ENCODE peak calls at places on chromosomes 6 and 20, in seven cellular contexts. One of them, this sample, is unnamed.

GRCh38 chr20:59014680-59015389 is 4.4 kb upstream of the TUBB1 start:
- DNase-seq in AG09309: no peak
- DNase-seq in cardiac muscle cell: no peak
- DNase-seq in glutamatergic neuron: peak
- DNase-seq in lower lobe of right lung: no peak
- DNase-seq in H9: no peak
- DNase-seq in uterus: no peak
- DNase-seq in this sample: no peak

GRCh38 chr6:44263357-44264100 is 1.8 kb downstream of the NFKBIE start:
- DNase-seq in AG09309: no peak
- DNase-seq in cardiac muscle cell: no peak
- DNase-seq in glutamatergic neuron: no peak
- DNase-seq in lower lobe of right lung: no peak
- DNase-seq in H9: no peak
- DNase-seq in uterus: no peak
- DNase-seq in this sample: no peak

GRCh38 chr6:72639920-72640621 is 18.2 kb downstream of the KCNQ5 start:
- DNase-seq in AG09309: no peak
- DNase-seq in cardiac muscle cell: peak
- DNase-seq in glutamatergic neuron: no peak
- DNase-seq in lower lobe of right lung: no peak
- DNase-seq in H9: no peak
- DNase-seq in uterus: no peak
- DNase-seq in this sample: no peak

GRCh38 chr20:43840382-43841070 is 74.1 kb upstream of the TOX2 start:
- DNase-seq in AG09309: no peak
- DNase-seq in cardiac muscle cell: no peak
- DNase-seq in glutamatergic neuron: peak
- DNase-seq in lower lobe of right lung: no peak
- DNase-seq in H9: peak
- DNase-seq in uterus: no peak
- DNase-seq in this sample: no peak

GRCh38 chr20:50004175-50004574 is 21.4 kb downstream of the SNAI1 start:
- DNase-seq in AG09309: no peak
- DNase-seq in cardiac muscle cell: no peak
- DNase-seq in glutamatergic neuron: no peak
- DNase-seq in lower lobe of right lung: no peak
- DNase-seq in H9: no peak
- DNase-seq in uterus: no peak
- DNase-seq in this sample: no peak

GRCh38 chr6:43781941-43782704 is 12.1 kb downstream of the VEGFA start:
- DNase-seq in AG09309: no peak
- DNase-seq in cardiac muscle cell: no peak
- DNase-seq in glutamatergic neuron: peak
- DNase-seq in lower lobe of right lung: no peak
- DNase-seq in H9: no peak
- DNase-seq in uterus: no peak
- DNase-seq in this sample: no peak

GRCh38 chr6:3340358-3340798 is 81.6 kb downstream of the PSMG4 start:
- DNase-seq in AG09309: no peak
- DNase-seq in cardiac muscle cell: no peak
- DNase-seq in glutamatergic neuron: no peak
- DNase-seq in lower lobe of right lung: no peak
- DNase-seq in H9: no peak
- DNase-seq in uterus: no peak
- DNase-seq in this sample: no peak

GRCh38 chr20:4325548-4326187 is 310.3 kb upstream of the RNF24 start:
- DNase-seq in AG09309: no peak
- DNase-seq in cardiac muscle cell: no peak
- DNase-seq in glutamatergic neuron: no peak
- DNase-seq in lower lobe of right lung: no peak
- DNase-seq in H9: no peak
- DNase-seq in uterus: no peak
- DNase-seq in this sample: no peak

GRCh38 chr20:45229264-45230056 is 8.3 kb downstream of the SEMG2 start:
- DNase-seq in AG09309: no peak
- DNase-seq in cardiac muscle cell: no peak
- DNase-seq in glutamatergic neuron: no peak
- DNase-seq in lower lobe of right lung: peak
- DNase-seq in H9: peak
- DNase-seq in uterus: no peak
- DNase-seq in this sample: no peak

GRCh38 chr6:138643210-138643609 is 130.4 kb upstream of the CCDC28A start:
- DNase-seq in AG09309: no peak
- DNase-seq in cardiac muscle cell: no peak
- DNase-seq in glutamatergic neuron: no peak
- DNase-seq in lower lobe of right lung: no peak
- DNase-seq in H9: no peak
- DNase-seq in uterus: no peak
- DNase-seq in this sample: no peak

GRCh38 chr6:29965873-29966601 is 23.7 kb downstream of the HLA-A start:
- DNase-seq in AG09309: no peak
- DNase-seq in cardiac muscle cell: peak
- DNase-seq in glutamatergic neuron: peak
- DNase-seq in lower lobe of right lung: peak
- DNase-seq in H9: peak
- DNase-seq in uterus: peak
- DNase-seq in this sample: no peak

GRCh38 chr6:36703081-36703606 is 5.5 kb downstream of the RAB44 start:
- DNase-seq in AG09309: no peak
- DNase-seq in cardiac muscle cell: no peak
- DNase-seq in glutamatergic neuron: no peak
- DNase-seq in lower lobe of right lung: no peak
- DNase-seq in H9: no peak
- DNase-seq in uterus: no peak
- DNase-seq in this sample: no peak

GRCh38 chr6:166942393-166943168 is 13.8 kb downstream of the RNASET2 start:
- DNase-seq in AG09309: no peak
- DNase-seq in cardiac muscle cell: no peak
- DNase-seq in glutamatergic neuron: no peak
- DNase-seq in lower lobe of right lung: peak
- DNase-seq in H9: no peak
- DNase-seq in uterus: no peak
- DNase-seq in this sample: no peak

GRCh38 chr6:89297695-89298351 is 17.3 kb downstream of the GABRR2 start:
- DNase-seq in AG09309: peak
- DNase-seq in cardiac muscle cell: no peak
- DNase-seq in glutamatergic neuron: peak
- DNase-seq in lower lobe of right lung: no peak
- DNase-seq in H9: no peak
- DNase-seq in uterus: peak
- DNase-seq in this sample: no peak

GRCh38 chr20:3339571-3339970 is 67.9 kb downstream of the DNAAF9 start:
- DNase-seq in AG09309: no peak
- DNase-seq in cardiac muscle cell: no peak
- DNase-seq in glutamatergic neuron: no peak
- DNase-seq in lower lobe of right lung: no peak
- DNase-seq in H9: no peak
- DNase-seq in uterus: no peak
- DNase-seq in this sample: no peak

GRCh38 chr6:17283074-17283473 is 1.9 kb downstream of the RBM24 start:
- DNase-seq in AG09309: no peak
- DNase-seq in cardiac muscle cell: no peak
- DNase-seq in glutamatergic neuron: no peak
- DNase-seq in lower lobe of right lung: no peak
- DNase-seq in H9: no peak
- DNase-seq in uterus: no peak
- DNase-seq in this sample: no peak

GRCh38 chr6:34517966-34518365 is 38.2 kb downstream of the SPDEF start:
- DNase-seq in AG09309: no peak
- DNase-seq in cardiac muscle cell: no peak
- DNase-seq in glutamatergic neuron: no peak
- DNase-seq in lower lobe of right lung: peak
- DNase-seq in H9: no peak
- DNase-seq in uterus: no peak
- DNase-seq in this sample: no peak

GRCh38 chr6:98833101-98834059 is 994 bp upstream of the POU3F2 start:
- DNase-seq in AG09309: no peak
- DNase-seq in cardiac muscle cell: peak
- DNase-seq in glutamatergic neuron: peak
- DNase-seq in lower lobe of right lung: peak
- DNase-seq in H9: peak
- DNase-seq in uterus: no peak
- DNase-seq in this sample: no peak
- TF ChIP-seq CTCF in AG09309: no peak
- TF ChIP-seq CTCF in cardiac muscle cell: no peak
- TF ChIP-seq CTCF in glutamatergic neuron: no peak
- TF ChIP-seq CTCF in lower lobe of right lung: no peak
- TF ChIP-seq CTCF in H9: peak
- TF ChIP-seq CTCF in uterus: no peak
- TF ChIP-seq CTCF in this sample: no peak

GRCh38 chr6:116842374-116842947 is 13.6 kb upstream of the GPRC6A start:
- DNase-seq in AG09309: no peak
- DNase-seq in cardiac muscle cell: no peak
- DNase-seq in glutamatergic neuron: no peak
- DNase-seq in lower lobe of right lung: no peak
- DNase-seq in H9: no peak
- DNase-seq in uterus: no peak
- DNase-seq in this sample: no peak

GRCh38 chr6:116847234-116847633 is 18.4 kb upstream of the GPRC6A start:
- DNase-seq in AG09309: peak
- DNase-seq in cardiac muscle cell: peak
- DNase-seq in glutamatergic neuron: no peak
- DNase-seq in lower lobe of right lung: no peak
- DNase-seq in H9: no peak
- DNase-seq in uterus: no peak
- DNase-seq in this sample: no peak
- TF ChIP-seq CTCF in AG09309: peak
- TF ChIP-seq CTCF in cardiac muscle cell: peak
- TF ChIP-seq CTCF in glutamatergic neuron: peak
- TF ChIP-seq CTCF in lower lobe of right lung: no peak
- TF ChIP-seq CTCF in H9: peak
- TF ChIP-seq CTCF in uterus: peak
- TF ChIP-seq CTCF in this sample: peak

GRCh38 chr20:25336561-25337422 is 53.8 kb downstream of the ABHD12 start:
- DNase-seq in AG09309: no peak
- DNase-seq in cardiac muscle cell: peak
- DNase-seq in glutamatergic neuron: no peak
- DNase-seq in lower lobe of right lung: no peak
- DNase-seq in H9: peak
- DNase-seq in uterus: no peak
- DNase-seq in this sample: no peak
- TF ChIP-seq CTCF in AG09309: peak
- TF ChIP-seq CTCF in cardiac muscle cell: peak
- TF ChIP-seq CTCF in glutamatergic neuron: peak
- TF ChIP-seq CTCF in lower lobe of right lung: no peak
- TF ChIP-seq CTCF in H9: peak
- TF ChIP-seq CTCF in uterus: no peak
- TF ChIP-seq CTCF in this sample: peak

DNA sequence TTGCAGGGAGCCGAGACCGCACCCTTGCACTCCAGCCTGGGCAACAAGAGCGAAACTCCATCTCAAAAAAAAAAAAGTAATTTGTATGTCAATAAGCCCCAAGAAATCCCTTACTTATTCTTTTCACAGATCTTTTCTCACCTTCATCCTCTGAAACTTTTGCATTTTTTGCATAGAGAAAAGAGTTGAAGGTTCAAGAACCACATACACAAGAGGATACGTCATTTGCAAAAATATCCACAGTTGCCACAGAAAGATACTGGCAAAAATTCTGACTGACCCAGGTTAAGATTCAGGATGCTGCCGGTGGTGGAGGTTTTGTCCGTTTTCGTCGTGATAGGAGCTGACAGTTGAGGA is 94.5 kb downstream of the ZMYND8 start:
- DNase-seq in AG09309: no peak
- DNase-seq in cardiac muscle cell: no peak
- DNase-seq in glutamatergic neuron: no peak
- DNase-seq in lower lobe of right lung: no peak
- DNase-seq in H9: no peak
- DNase-seq in uterus: no peak
- DNase-seq in this sample: no peak
- TF ChIP-seq CTCF in AG09309: no peak
- TF ChIP-seq CTCF in cardiac muscle cell: no peak
- TF ChIP-seq CTCF in glutamatergic neuron: no peak
- TF ChIP-seq CTCF in lower lobe of right lung: no peak
- TF ChIP-seq CTCF in H9: no peak
- TF ChIP-seq CTCF in uterus: no peak
- TF ChIP-seq CTCF in this sample: no peak

This sample was measured in neural crest cell.